ENCODE peak calls at places on chromosomes 2 and 18, in five cellular contexts. C is CD4-positive, alpha-beta T cell; W is MG63; Y is stimulated activated CD4-positive, alpha-beta T cell treated with anti-CD3 and anti-CD28 coated beads, Interleukin-12 subunit alpha, Interleukin-12 subunit beta, amount 100 ng/mL, for 48 hours; O is cardiac septum. H is an unnamed sample.

GRCh38 chr18:72700961-72701710 is 157.0 kb upstream of the CBLN2 start:
- DNase-seq in C (no peak), Y (no peak), O (no peak), W (no peak), H (peak)

GRCh38 chr2:96065381-96065930 is 30.7 kb upstream of the GPAT2 start:
- DNase-seq in W (no peak), O (peak), C (no peak), Y (no peak), H (no peak)

GRCh38 chr2:95025406-95026319 is at the start of gene MAL:
- DNase-seq in C (peak), Y (no peak), O (no peak), W (peak), H (peak)

GRCh38 chr2:80312282-80312839 is 7.8 kb upstream of the LRRTM1 start:
- DNase-seq in Y (no peak), C (no peak), W (no peak), O (no peak), H (no peak)

GRCh38 chr2:122859260-122859659 is 1103.8 kb downstream of the TSN start:
- DNase-seq in O (no peak), Y (no peak), C (no peak), W (no peak), H (no peak)

GRCh38 chr18:42258301-42258965 is 303.4 kb downstream of the PIK3C3 start:
- DNase-seq in Y (no peak), C (no peak), O (no peak), W (no peak), H (no peak)

GRCh38 chr18:7349181-7349837 is 118.4 kb downstream of the LRRC30 start:
- DNase-seq in W (no peak), O (no peak), C (no peak), Y (no peak), H (no peak)

GRCh38 chr2:240832205-240832727 is 12.2 kb upstream of the KIF1A start:
- DNase-seq in C (peak), Y (peak), W (peak), O (peak), H (peak)

GRCh38 chr2:137957033-137957432 is 7.2 kb upstream of the HNMT start:
- DNase-seq in Y (no peak), W (peak), C (no peak), O (no peak), H (peak)

GRCh38 chr2:190786404-190787166 is 94.0 kb upstream of the GLS start:
- DNase-seq in C (no peak), O (no peak), W (no peak), Y (no peak), H (no peak)

GRCh38 chr2:85719609-85720240 is 25.6 kb downstream of the GNLY start:
- DNase-seq in C (no peak), O (no peak), W (no peak), Y (no peak), H (no peak)

GRCh38 chr18:36391426-36392145 is 94.1 kb downstream of the FHOD3 start:
- DNase-seq in O (no peak), C (no peak), W (no peak), Y (no peak), H (no peak)

GRCh38 chr2:191038241-191038725 is 24.3 kb upstream of the STAT1 start:
- DNase-seq in W (no peak), C (peak), Y (no peak), O (no peak), H (no peak)

GRCh38 chr18:14746897-14747296 is 1.1 kb upstream of the ANKRD30B start:
- DNase-seq in C (no peak), O (no peak), Y (no peak), W (no peak), H (no peak)